ENCODE peak calls at places on chromosomes 16 and 17, in four cellular contexts. L is neural crest cell, T is A172, Q is astrocyte of the spinal cord. X is an unnamed sample.

GRCh38 chr17:18246880-18247612 is 11.5 kb downstream of the FLII start:
- DNase-seq in L (no peak), T (no peak), Q (no peak), X (no peak)

GRCh38 chr16:81521141-81521626 is 76.6 kb downstream of the CMIP start:
- DNase-seq in L (no peak), T (no peak), Q (no peak), X (no peak)

GRCh38 chr16:28254158-28254557 is 38.2 kb upstream of the SBK1 start:
- DNase-seq in L (no peak), T (no peak), Q (no peak), X (no peak)

GRCh38 chr17:50844117-50844700 is 8.8 kb downstream of the WFIKKN2 start:
- DNase-seq in L (no peak), T (no peak), Q (no peak), X (no peak)

GRCh38 chr16:2950400-2950724 is 13.7 kb upstream of the KREMEN2 start:
- DNase-seq in L (no peak), T (no peak), Q (no peak), X (no peak)

GRCh38 chr16:70480127-70481105 is 26.0 kb downstream of the FCSK start:
- DNase-seq in L (no peak), T (peak), Q (no peak), X (no peak)

GRCh38 chr17:46929413-46929812 is 6.5 kb downstream of the GOSR2 start:
- DNase-seq in L (no peak), T (peak), Q (no peak), X (no peak)

GRCh38 chr17:47797797-47798196 is 23.8 kb downstream of the OSBPL7 start:
- DNase-seq in L (no peak), T (no peak), Q (no peak), X (no peak)

GRCh38 chr16:10668322-10669045 is 26.2 kb downstream of the TEKT5 start:
- DNase-seq in L (peak), T (peak), Q (peak), X (peak)

GRCh38 chr17:51683291-51683690 is 422.9 kb downstream of the UTP18 start:
- DNase-seq in L (no peak), T (no peak), Q (no peak), X (no peak)

GRCh38 chr16:71919033-71919432 is 23.7 kb downstream of the IST1 start:
- DNase-seq in L (no peak), T (no peak), Q (no peak), X (no peak)

GRCh38 chr16:1990336-1991134 is 765 bp downstream of the SYNGR3 start:
- DNase-seq in L (no peak), T (no peak), Q (no peak), X (peak)

GRCh38 chr16:88454315-88455057 is 1.4 kb downstream of the ZFPM1 start:
- DNase-seq in L (no peak), T (no peak), Q (no peak), X (peak)

GRCh38 chr16:88012360-88012759 is 61.1 kb downstream of the BANP start:
- DNase-seq in L (no peak), T (no peak), Q (no peak), X (no peak)

GRCh38 chr17:51857052-51857593 is 301.4 kb downstream of the CA10 start:
- DNase-seq in L (no peak), T (no peak), Q (no peak), X (no peak)

GRCh38 chr16:22787456-22788189 is 26.3 kb upstream of the HS3ST2 start:
- DNase-seq in L (no peak), T (peak), Q (peak), X (no peak)

GRCh38 chr17:36863676-36864075 is 73.6 kb upstream of the LHX1 start:
- DNase-seq in L (no peak), T (no peak), Q (no peak), X (no peak)

GRCh38 chr16:3934491-3935185 is 54.1 kb upstream of the CREBBP start:
- DNase-seq in L (no peak), T (no peak), Q (no peak), X (no peak)

GRCh38 chr16:63613701-63614100 is 1508.2 kb downstream of the CDH11 start:
- DNase-seq in L (no peak), T (peak), Q (peak), X (no peak)